ENCODE peak calls at places on chromosome 18, in seven cellular contexts. H is adrenal gland, U is heart left ventricle, R is gastrocnemius medialis, N is uterus, F is A549, E is ovary. O is an unnamed sample. For H3K4me1, the result is how much of the 10 kb centered on the place peaks cover.

GRCh38 chr18:13260114-13260926 is 41.8 kb downstream of the LDLRAD4 start:
- DNase-seq in H (peak), U (no peak), R (no peak), N (no peak), F (no peak), E (no peak), O (no peak)

GRCh38 chr18:9565407-9565806 is 49.0 kb downstream of the PPP4R1 start:
- DNase-seq in H (no peak), U (no peak), R (no peak), N (no peak), F (no peak), E (no peak), O (no peak)

GRCh38 chr18:41745166-41746049 is 209.6 kb upstream of the PIK3C3 start:
- DNase-seq in H (peak), U (peak), R (no peak), N (no peak), F (peak), E (no peak), O (peak)

GRCh38 chr18:6132751-6133368 is 237.5 kb upstream of the TMEM200C start:
- DNase-seq in H (no peak), U (peak), R (no peak), N (no peak), F (no peak), E (no peak), O (peak)

GRCh38 chr18:32530947-32531651 is 60.4 kb upstream of the GAREM1 start:
- DNase-seq in H (no peak), U (no peak), R (no peak), N (no peak), F (peak), E (no peak), O (no peak)

GRCh38 chr18:59606193-59607175 is 90.7 kb downstream of the CCBE1 start:
- DNase-seq in H (no peak), U (peak), R (no peak), N (no peak), F (no peak), E (no peak), O (peak)

GRCh38 chr18:22411442-22411841 is 6.3 kb downstream of the CTAGE1 start:
- DNase-seq in H (no peak), U (no peak), R (no peak), N (no peak), F (no peak), E (no peak), O (no peak)

GRCh38 chr18:53153281-53153680 is 813.3 kb downstream of the DCC start:
- DNase-seq in H (no peak), U (no peak), R (no peak), N (no peak), F (peak), E (no peak), O (no peak)

GRCh38 chr18:21509062-21509461 is 91.4 kb downstream of the ESCO1 start:
- DNase-seq in H (no peak), U (no peak), R (no peak), N (no peak), F (no peak), E (no peak), O (no peak)

GRCh38 chr18:34222396-34223163 is 2.1 kb downstream of the NOL4 start:
- DNase-seq in H (no peak), U (peak), R (no peak), N (no peak), F (no peak), E (no peak), O (peak)

GRCh38 chr18:22335644-22336275 is 82.0 kb downstream of the CTAGE1 start:
- DNase-seq in H (no peak), U (no peak), R (no peak), N (no peak), F (no peak), E (no peak), O (no peak)

GRCh38 chr18:39344487-39344886 is 1778.9 kb upstream of the CELF4 start:
- DNase-seq in H (no peak), U (no peak), R (no peak), N (no peak), F (no peak), E (no peak), O (no peak)

GRCh38 chr18:79924814-79925655 is 26.4 kb downstream of the SLC66A2 start:
- DNase-seq in H (peak), U (peak), R (peak), N (peak), F (no peak), E (peak), O (peak)

GRCh38 chr18:7459851-7460774 is 107.0 kb upstream of the PTPRM start:
- DNase-seq in H (no peak), U (peak), R (no peak), N (peak), F (no peak), E (no peak), O (no peak)

GRCh38 chr18:37242091-37242490 is 323.5 kb downstream of the CELF4 start:
- DNase-seq in H (no peak), U (no peak), R (no peak), N (no peak), F (no peak), E (no peak), O (no peak)

GRCh38 chr18:80245781-80246655 is 1.3 kb downstream of the PARD6G start:
- DNase-seq in H (no peak), U (no peak), R (no peak), N (peak), F (no peak), E (peak), O (peak)

GRCh38 chr18:61574665-61575064 is 241.4 kb downstream of the CDH20 start:
- DNase-seq in H (no peak), U (no peak), R (no peak), N (no peak), F (no peak), E (no peak), O (no peak)

GRCh38 chr18:30527226-30527625 is 515.3 kb downstream of the DSC3 start:
- DNase-seq in H (no peak), U (no peak), R (no peak), N (no peak), F (no peak), E (no peak), O (no peak)

GRCh38 chr18:24818451-24818850 is 358.0 kb downstream of the HRH4 start:
- DNase-seq in H (no peak), U (no peak), R (no peak), N (no peak), F (no peak), E (no peak), O (no peak)

GRCh38 chr18:76476665-76477561 is 18.1 kb downstream of the ZNF516 start:
- DNase-seq in H (no peak), U (no peak), R (no peak), N (no peak), F (peak), E (no peak), O (no peak)

GRCh38 chr18:22964116-22964515 is 31.0 kb downstream of the RBBP8 start:
- DNase-seq in H (no peak), U (no peak), R (no peak), N (no peak), F (no peak), E (no peak), O (no peak)

GRCh38 chr18:10482985-10483949 is 28.8 kb downstream of the APCDD1 start:
- DNase-seq in H (peak), U (peak), R (peak), N (no peak), F (no peak), E (peak), O (no peak)

GRCh38 chr18:9047715-9048114 is 54.8 kb upstream of the NDUFV2 start:
- DNase-seq in H (no peak), U (no peak), R (no peak), N (no peak), F (no peak), E (no peak), O (no peak)

GRCh38 chr18:55272510-55273243 is 313.4 kb upstream of the CCDC68 start:
- DNase-seq in H (no peak), U (no peak), R (no peak), N (no peak), F (no peak), E (peak), O (no peak)

GRCh38 chr18:70491734-70492348 is 203.0 kb downstream of the SOCS6 start:
- DNase-seq in H (peak), U (peak), R (peak), N (no peak), F (peak), E (no peak), O (peak)

GRCh38 chr18:79511671-79512301 is 116.1 kb downstream of the NFATC1 start:
- DNase-seq in H (peak), U (no peak), R (peak), N (peak), F (no peak), E (peak), O (no peak)

GRCh38 chr18:9048808-9049494 is 53.5 kb upstream of the NDUFV2 start:
- DNase-seq in H (no peak), U (no peak), R (no peak), N (no peak), F (no peak), E (no peak), O (no peak)

GRCh38 chr18:61322265-61322873 is 10.9 kb upstream of the CDH20 start:
- DNase-seq in H (peak), U (peak), R (no peak), N (peak), F (peak), E (peak), O (no peak)

GRCh38 chr18:76490701-76491171 is 4.3 kb downstream of the ZNF516 start:
- DNase-seq in H (peak), U (peak), R (peak), N (peak), F (no peak), E (peak), O (peak)

GRCh38 chr18:58962331-58962730 is 97.7 kb downstream of the ZNF532 start:
- DNase-seq in H (no peak), U (no peak), R (no peak), N (no peak), F (no peak), E (no peak), O (peak)

GRCh38 chr18:37564796-37565137 is 831 bp downstream of the CELF4 start:
- DNase-seq in H (peak), U (peak), R (no peak), N (peak), F (peak), E (peak), O (peak)

GRCh38 chr18:9570255-9570654 is 44.1 kb downstream of the PPP4R1 start:
- DNase-seq in H (no peak), U (no peak), R (no peak), N (no peak), F (no peak), E (no peak), O (no peak)

GRCh38 chr18:67410671-67411070 is 105.8 kb downstream of the DSEL start:
- DNase-seq in H (no peak), U (no peak), R (no peak), N (no peak), F (no peak), E (no peak), O (no peak)

GRCh38 chr18:79970419-79971133 is 6.1 kb downstream of the HSBP1L1 start:
- DNase-seq in H (no peak), U (no peak), R (no peak), N (no peak), F (no peak), E (no peak), O (no peak)

GRCh38 chr18:6382968-6383367 is 31.7 kb downstream of the L3MBTL4 start:
- DNase-seq in H (no peak), U (no peak), R (no peak), N (no peak), F (no peak), E (no peak), O (peak)

GRCh38 chr18:2984703-2985261 is 28.2 kb downstream of the LPIN2 start:
- DNase-seq in H (no peak), U (no peak), R (no peak), N (no peak), F (peak), E (no peak), O (no peak)

GRCh38 chr18:59837586-59837985 is 62.2 kb upstream of the PMAIP1 start:
- DNase-seq in H (peak), U (no peak), R (no peak), N (no peak), F (peak), E (peak), O (peak)

GRCh38 chr18:13369756-13370510 is 151.4 kb downstream of the LDLRAD4 start:
- DNase-seq in H (no peak), U (no peak), R (no peak), N (no peak), F (peak), E (no peak), O (no peak)

GRCh38 chr18:26415041-26415440 is 133.3 kb downstream of the KCTD1 start:
- DNase-seq in H (no peak), U (no peak), R (no peak), N (no peak), F (no peak), E (no peak), O (no peak)

GRCh38 chr18:26415631-26416030 is 132.7 kb downstream of the KCTD1 start:
- DNase-seq in H (no peak), U (no peak), R (no peak), N (no peak), F (no peak), E (no peak), O (no peak)

GRCh38 chr18:26416652-26417150 is 131.7 kb downstream of the KCTD1 start:
- DNase-seq in H (no peak), U (no peak), R (no peak), N (no peak), F (no peak), E (no peak), O (no peak)

GRCh38 chr18:26418225-26418624 is 130.1 kb downstream of the KCTD1 start:
- DNase-seq in H (no peak), U (no peak), R (no peak), N (no peak), F (no peak), E (no peak), O (no peak)

DNA sequence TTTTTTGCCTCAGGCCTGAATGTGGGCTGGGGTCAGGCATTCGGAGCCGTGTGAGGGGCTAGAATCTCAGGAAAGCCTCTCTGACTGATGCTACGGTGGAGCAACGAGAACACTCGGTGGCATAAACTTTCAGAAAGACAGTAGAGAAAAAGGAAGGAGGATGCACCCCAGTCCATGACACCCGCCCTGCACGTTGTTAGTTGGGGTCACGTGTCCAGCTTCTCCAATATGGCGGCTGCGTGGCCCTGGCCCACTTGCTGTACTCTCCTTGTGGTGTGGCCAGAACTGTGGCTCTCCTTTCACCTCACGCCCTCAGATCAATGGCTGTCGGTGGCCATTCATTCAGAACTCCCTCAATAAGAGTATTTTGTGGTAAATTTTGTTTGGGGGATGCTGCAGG is 131.2 kb downstream of the KCTD1 start:
- DNase-seq in H (no peak), U (no peak), R (no peak), N (no peak), F (no peak), E (no peak), O (no peak)
- TF ChIP-seq POLR2A in H (no peak), U (no peak), R (no peak), N (no peak), F (no peak), E (no peak), O (no peak)

DNA sequence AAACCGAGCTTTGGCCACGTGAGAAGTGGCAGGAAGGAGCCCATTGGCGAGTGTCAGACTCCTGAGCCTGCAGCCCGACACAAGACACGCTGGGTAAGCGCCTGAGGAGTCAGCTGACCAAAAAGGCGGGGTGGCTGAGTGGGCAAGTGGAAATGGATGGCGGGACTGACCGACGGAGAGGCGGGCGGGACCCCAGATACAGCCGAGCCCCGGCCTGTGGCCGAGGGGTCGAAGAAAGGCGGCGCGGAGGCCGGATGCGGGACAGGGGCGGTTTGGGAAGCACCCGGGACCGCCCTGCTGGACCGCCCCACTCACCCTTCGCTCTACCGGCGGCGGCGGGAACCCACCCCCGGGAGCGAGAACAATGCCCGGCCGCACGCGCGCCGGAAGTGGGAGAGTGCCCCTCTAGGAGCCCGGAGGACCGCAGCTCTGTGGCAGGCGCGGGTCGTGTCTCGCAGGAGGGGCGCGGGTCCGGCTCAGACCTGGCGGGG is 22.8 kb downstream of the ZSCAN30 start:
- DNase-seq in H (peak), U (peak), R (peak), N (peak), F (no peak), E (peak), O (peak)
- H3K4me3 ChIP-seq in H (peak), U (peak), R (peak), N (peak), F (no peak), E (peak), O (peak)

DNA sequence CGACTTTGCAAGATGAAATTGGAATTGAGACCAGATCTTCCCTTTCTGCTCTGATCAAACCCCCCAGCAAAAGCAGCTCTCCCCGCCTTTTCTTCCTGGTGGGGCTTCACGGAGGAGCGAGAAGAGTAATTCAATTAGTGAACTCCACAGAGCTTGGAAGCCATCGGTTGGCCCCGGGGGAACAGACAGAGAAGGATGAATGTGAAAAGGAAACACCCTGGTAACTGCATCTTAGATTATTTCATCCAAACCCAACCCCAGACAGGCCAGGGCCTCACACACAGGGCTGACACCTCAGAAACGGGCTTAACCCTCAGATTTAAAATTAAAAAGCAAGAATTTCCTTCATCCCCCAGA is 18.3 kb downstream of the SMAD7 start:
- DNase-seq in H (no peak), U (no peak), R (no peak), N (no peak), F (no peak), E (no peak), O (no peak)
- H3K4me1 ChIP-seq in H (half or more), U (half or more), R (half or more), N (under half), F (half or more), E (under half), O (half or more)

GRCh38 chr18:63368611-63369010 is 1.6 kb upstream of the KDSR start:
- DNase-seq in H (no peak), U (no peak), R (no peak), N (no peak), F (no peak), E (no peak), O (no peak)

GRCh38 chr18:63365909-63366269 is 1.1 kb downstream of the KDSR start:
- DNase-seq in H (peak), U (no peak), R (no peak), N (no peak), F (no peak), E (no peak), O (no peak)

GRCh38 chr18:63366991-63367240 is at the start of gene KDSR:
- DNase-seq in H (no peak), U (no peak), R (no peak), N (no peak), F (no peak), E (no peak), O (no peak)

GRCh38 chr18:63367241-63367953 is 391 bp upstream of the KDSR start:
- DNase-seq in H (peak), U (peak), R (peak), N (peak), F (peak), E (peak), O (peak)

GRCh38 chr18:63366270-63366990 is 576 bp downstream of the KDSR start:
- DNase-seq in H (peak), U (peak), R (peak), N (peak), F (peak), E (peak), O (peak)
- TF ChIP-seq POLR2A in H (peak), U (no peak), R (no peak), N (no peak), F (no peak), E (no peak), O (peak)

DNA sequence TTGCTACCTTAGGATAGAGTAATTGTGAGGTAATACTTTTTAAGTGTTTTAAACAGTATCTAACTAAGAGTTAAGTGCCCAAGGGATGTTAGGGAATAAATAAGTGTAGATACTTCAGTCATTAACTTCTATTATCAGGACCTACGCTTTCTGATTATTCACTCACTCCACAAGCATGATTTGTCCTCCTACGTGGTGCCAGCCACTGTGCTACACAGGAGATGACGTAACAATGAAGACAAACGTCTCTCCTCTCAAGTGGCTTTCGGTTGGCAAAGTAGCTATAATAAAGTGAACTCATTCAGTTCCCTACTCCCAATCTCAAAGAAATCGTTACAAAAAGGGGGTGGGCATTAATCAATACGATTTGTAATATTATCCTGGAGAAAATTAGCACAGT is 100.9 kb upstream of the SETBP1 start:
- DNase-seq in H (no peak), U (no peak), R (no peak), N (no peak), F (no peak), E (no peak), O (no peak)
- H3K4me3 ChIP-seq in H (no peak), U (no peak), R (no peak), N (no peak), F (no peak), E (no peak), O (no peak)

GRCh38 chr18:51183372-51184091 is 13.9 kb downstream of the MEX3C start:
- DNase-seq in H (no peak), U (no peak), R (no peak), N (no peak), F (no peak), E (no peak), O (no peak)
- H3K4me1 ChIP-seq in H (under half), U (under half), R (under half), N (under half), F (under half), E (under half), O (under half)

GRCh38 chr18:63155169-63155852 is 164.3 kb downstream of the BCL2 start:
- DNase-seq in H (peak), U (peak), R (peak), N (no peak), F (peak), E (no peak), O (peak)

GRCh38 chr18:63154350-63155152 is 165.0 kb downstream of the BCL2 start:
- DNase-seq in H (no peak), U (no peak), R (no peak), N (no peak), F (no peak), E (no peak), O (no peak)

GRCh38 chr18:63157293-63158011 is 162.1 kb downstream of the BCL2 start:
- DNase-seq in H (no peak), U (no peak), R (no peak), N (no peak), F (no peak), E (no peak), O (no peak)

GRCh38 chr18:63158012-63158631 is 161.4 kb downstream of the BCL2 start:
- DNase-seq in H (no peak), U (no peak), R (no peak), N (no peak), F (no peak), E (no peak), O (no peak)

GRCh38 chr18:63155910-63156773 is 163.4 kb downstream of the BCL2 start:
- DNase-seq in H (no peak), U (no peak), R (no peak), N (no peak), F (no peak), E (no peak), O (peak)
- TF ChIP-seq POLR2A in H (no peak), U (no peak), R (no peak), N (no peak), F (no peak), E (no peak), O (no peak)

GRCh38 chr18:28794459-28795245 is 617.7 kb upstream of the CDH2 start:
- DNase-seq in H (no peak), U (no peak), R (no peak), N (no peak), F (peak), E (no peak), O (no peak)
- H3K4me3 ChIP-seq in H (no peak), U (no peak), R (no peak), N (no peak), F (no peak), E (no peak), O (no peak)